ENCODE peak calls at places on chromosomes 16 and 17, in nine cellular contexts. One of them, this sample, is unnamed.

GRCh38 chr17:43912635-43913304 is 5.4 kb upstream of the MPP2 start:
- DNase-seq in anterior cingulate cortex: no peak
- DNase-seq in NT2/D1: no peak
- DNase-seq in HT1080: no peak
- DNase-seq in AG20443: no peak
- DNase-seq in NCI-H2081 treated with DMSO at 0.1 percent for 48 hours: no peak
- DNase-seq in left lung: no peak
- DNase-seq in esophagus squamous epithelium: no peak
- DNase-seq in fibroblast of the conjunctiva: no peak
- DNase-seq in this sample: no peak

GRCh38 chr17:19317359-19318095 is 45.0 kb downstream of the B9D1 start:
- DNase-seq in fibroblast of the conjunctiva: no peak
- DNase-seq in NCI-H2081 treated with DMSO at 0.1 percent for 48 hours: no peak
- DNase-seq in anterior cingulate cortex: peak
- DNase-seq in NT2/D1: peak
- DNase-seq in AG20443: peak
- DNase-seq in HT1080: no peak
- DNase-seq in esophagus squamous epithelium: no peak
- DNase-seq in left lung: no peak
- DNase-seq in this sample: no peak

GRCh38 chr17:11330871-11331270 is 89.9 kb downstream of the SHISA6 start:
- DNase-seq in esophagus squamous epithelium: no peak
- DNase-seq in NCI-H2081 treated with DMSO at 0.1 percent for 48 hours: no peak
- DNase-seq in left lung: no peak
- DNase-seq in anterior cingulate cortex: no peak
- DNase-seq in NT2/D1: peak
- DNase-seq in AG20443: no peak
- DNase-seq in fibroblast of the conjunctiva: peak
- DNase-seq in HT1080: peak
- DNase-seq in this sample: no peak

GRCh38 chr16:88856122-88856827 is 472 bp downstream of the GALNS start:
- DNase-seq in left lung: peak
- DNase-seq in HT1080: no peak
- DNase-seq in esophagus squamous epithelium: no peak
- DNase-seq in AG20443: no peak
- DNase-seq in fibroblast of the conjunctiva: no peak
- DNase-seq in NT2/D1: no peak
- DNase-seq in anterior cingulate cortex: peak
- DNase-seq in NCI-H2081 treated with DMSO at 0.1 percent for 48 hours: no peak
- DNase-seq in this sample: no peak

GRCh38 chr17:28334666-28335200 is 539 bp downstream of the IFT20 start:
- DNase-seq in anterior cingulate cortex: no peak
- DNase-seq in AG20443: no peak
- DNase-seq in fibroblast of the conjunctiva: peak
- DNase-seq in esophagus squamous epithelium: no peak
- DNase-seq in left lung: no peak
- DNase-seq in NCI-H2081 treated with DMSO at 0.1 percent for 48 hours: no peak
- DNase-seq in NT2/D1: no peak
- DNase-seq in HT1080: no peak
- DNase-seq in this sample: no peak

GRCh38 chr16:74035816-74036215 is 260.8 kb upstream of the PSMD7 start:
- DNase-seq in esophagus squamous epithelium: no peak
- DNase-seq in HT1080: no peak
- DNase-seq in AG20443: peak
- DNase-seq in NCI-H2081 treated with DMSO at 0.1 percent for 48 hours: no peak
- DNase-seq in anterior cingulate cortex: no peak
- DNase-seq in NT2/D1: no peak
- DNase-seq in left lung: no peak
- DNase-seq in fibroblast of the conjunctiva: no peak
- DNase-seq in this sample: no peak

GRCh38 chr16:84507011-84507982 is 2.8 kb upstream of the MEAK7 start:
- DNase-seq in NCI-H2081 treated with DMSO at 0.1 percent for 48 hours: no peak
- DNase-seq in NT2/D1: no peak
- DNase-seq in esophagus squamous epithelium: no peak
- DNase-seq in fibroblast of the conjunctiva: no peak
- DNase-seq in anterior cingulate cortex: no peak
- DNase-seq in HT1080: no peak
- DNase-seq in left lung: peak
- DNase-seq in AG20443: no peak
- DNase-seq in this sample: no peak

GRCh38 chr17:76427457-76428231 is 25.3 kb downstream of the UBE2O start:
- DNase-seq in NCI-H2081 treated with DMSO at 0.1 percent for 48 hours: no peak
- DNase-seq in AG20443: peak
- DNase-seq in fibroblast of the conjunctiva: peak
- DNase-seq in left lung: no peak
- DNase-seq in NT2/D1: no peak
- DNase-seq in anterior cingulate cortex: no peak
- DNase-seq in HT1080: no peak
- DNase-seq in esophagus squamous epithelium: no peak
- DNase-seq in this sample: no peak

GRCh38 chr17:56599566-56599965 is 6.1 kb downstream of the NOG start:
- DNase-seq in anterior cingulate cortex: no peak
- DNase-seq in NT2/D1: no peak
- DNase-seq in NCI-H2081 treated with DMSO at 0.1 percent for 48 hours: no peak
- DNase-seq in AG20443: no peak
- DNase-seq in HT1080: no peak
- DNase-seq in esophagus squamous epithelium: no peak
- DNase-seq in fibroblast of the conjunctiva: no peak
- DNase-seq in left lung: no peak
- DNase-seq in this sample: no peak

GRCh38 chr16:48503779-48504178 is 106.2 kb downstream of the N4BP1 start:
- DNase-seq in NT2/D1: no peak
- DNase-seq in esophagus squamous epithelium: no peak
- DNase-seq in AG20443: peak
- DNase-seq in HT1080: no peak
- DNase-seq in NCI-H2081 treated with DMSO at 0.1 percent for 48 hours: no peak
- DNase-seq in fibroblast of the conjunctiva: peak
- DNase-seq in anterior cingulate cortex: no peak
- DNase-seq in left lung: no peak
- DNase-seq in this sample: no peak

GRCh38 chr17:74457146-74457819 is 9.2 kb upstream of the CD300A start:
- DNase-seq in fibroblast of the conjunctiva: peak
- DNase-seq in esophagus squamous epithelium: no peak
- DNase-seq in NT2/D1: peak
- DNase-seq in HT1080: peak
- DNase-seq in AG20443: peak
- DNase-seq in left lung: peak
- DNase-seq in anterior cingulate cortex: peak
- DNase-seq in NCI-H2081 treated with DMSO at 0.1 percent for 48 hours: peak
- DNase-seq in this sample: no peak

GRCh38 chr16:49643429-49644142 is 212.3 kb downstream of the ZNF423 start:
- DNase-seq in AG20443: peak
- DNase-seq in HT1080: peak
- DNase-seq in NT2/D1: no peak
- DNase-seq in fibroblast of the conjunctiva: no peak
- DNase-seq in NCI-H2081 treated with DMSO at 0.1 percent for 48 hours: no peak
- DNase-seq in esophagus squamous epithelium: no peak
- DNase-seq in left lung: no peak
- DNase-seq in anterior cingulate cortex: no peak
- DNase-seq in this sample: no peak

GRCh38 chr17:80260791-80261158 is at the start of gene RNF213:
- DNase-seq in fibroblast of the conjunctiva: no peak
- DNase-seq in esophagus squamous epithelium: no peak
- DNase-seq in NT2/D1: no peak
- DNase-seq in AG20443: peak
- DNase-seq in HT1080: no peak
- DNase-seq in anterior cingulate cortex: no peak
- DNase-seq in NCI-H2081 treated with DMSO at 0.1 percent for 48 hours: no peak
- DNase-seq in left lung: peak
- DNase-seq in this sample: peak

GRCh38 chr16:28165549-28166046 is 46.2 kb downstream of the XPO6 start:
- DNase-seq in AG20443: no peak
- DNase-seq in HT1080: no peak
- DNase-seq in fibroblast of the conjunctiva: no peak
- DNase-seq in NCI-H2081 treated with DMSO at 0.1 percent for 48 hours: no peak
- DNase-seq in NT2/D1: no peak
- DNase-seq in anterior cingulate cortex: no peak
- DNase-seq in esophagus squamous epithelium: no peak
- DNase-seq in left lung: no peak
- DNase-seq in this sample: no peak

GRCh38 chr17:3802461-3803307 is 1.7 kb upstream of the ITGAE start:
- DNase-seq in left lung: no peak
- DNase-seq in AG20443: peak
- DNase-seq in anterior cingulate cortex: no peak
- DNase-seq in esophagus squamous epithelium: no peak
- DNase-seq in NCI-H2081 treated with DMSO at 0.1 percent for 48 hours: no peak
- DNase-seq in NT2/D1: no peak
- DNase-seq in HT1080: peak
- DNase-seq in fibroblast of the conjunctiva: peak
- DNase-seq in this sample: no peak

GRCh38 chr17:56699186-56699895 is 105.8 kb downstream of the NOG start:
- DNase-seq in esophagus squamous epithelium: no peak
- DNase-seq in NT2/D1: peak
- DNase-seq in AG20443: peak
- DNase-seq in anterior cingulate cortex: no peak
- DNase-seq in left lung: peak
- DNase-seq in NCI-H2081 treated with DMSO at 0.1 percent for 48 hours: no peak
- DNase-seq in fibroblast of the conjunctiva: peak
- DNase-seq in HT1080: peak
- DNase-seq in this sample: peak

GRCh38 chr17:52035336-52035915 is 123.1 kb downstream of the CA10 start:
- DNase-seq in esophagus squamous epithelium: no peak
- DNase-seq in NT2/D1: no peak
- DNase-seq in HT1080: no peak
- DNase-seq in fibroblast of the conjunctiva: no peak
- DNase-seq in left lung: no peak
- DNase-seq in NCI-H2081 treated with DMSO at 0.1 percent for 48 hours: no peak
- DNase-seq in AG20443: no peak
- DNase-seq in anterior cingulate cortex: peak
- DNase-seq in this sample: no peak

GRCh38 chr17:32518856-32519768 is 32.3 kb downstream of the CDK5R1 start:
- DNase-seq in esophagus squamous epithelium: no peak
- DNase-seq in AG20443: peak
- DNase-seq in left lung: no peak
- DNase-seq in NT2/D1: peak
- DNase-seq in HT1080: peak
- DNase-seq in NCI-H2081 treated with DMSO at 0.1 percent for 48 hours: no peak
- DNase-seq in anterior cingulate cortex: peak
- DNase-seq in fibroblast of the conjunctiva: no peak
- DNase-seq in this sample: peak

GRCh38 chr16:75116081-75116910 is at the start of gene LDHD:
- DNase-seq in HT1080: no peak
- DNase-seq in fibroblast of the conjunctiva: peak
- DNase-seq in NT2/D1: no peak
- DNase-seq in anterior cingulate cortex: peak
- DNase-seq in esophagus squamous epithelium: no peak
- DNase-seq in NCI-H2081 treated with DMSO at 0.1 percent for 48 hours: no peak
- DNase-seq in AG20443: peak
- DNase-seq in left lung: peak
- DNase-seq in this sample: no peak

GRCh38 chr16:17295948-17296347 is 174.8 kb downstream of the XYLT1 start:
- DNase-seq in HT1080: no peak
- DNase-seq in left lung: no peak
- DNase-seq in fibroblast of the conjunctiva: no peak
- DNase-seq in AG20443: no peak
- DNase-seq in NT2/D1: no peak
- DNase-seq in anterior cingulate cortex: no peak
- DNase-seq in esophagus squamous epithelium: no peak
- DNase-seq in NCI-H2081 treated with DMSO at 0.1 percent for 48 hours: no peak
- DNase-seq in this sample: no peak

GRCh38 chr17:45143101-45143670 is 5.1 kb upstream of the HEXIM1 start:
- DNase-seq in esophagus squamous epithelium: no peak
- DNase-seq in HT1080: no peak
- DNase-seq in left lung: no peak
- DNase-seq in AG20443: no peak
- DNase-seq in NT2/D1: no peak
- DNase-seq in NCI-H2081 treated with DMSO at 0.1 percent for 48 hours: no peak
- DNase-seq in fibroblast of the conjunctiva: no peak
- DNase-seq in anterior cingulate cortex: no peak
- DNase-seq in this sample: no peak

GRCh38 chr17:30790279-30790678 is 34.2 kb downstream of the CRLF3 start:
- DNase-seq in esophagus squamous epithelium: no peak
- DNase-seq in HT1080: no peak
- DNase-seq in fibroblast of the conjunctiva: no peak
- DNase-seq in AG20443: no peak
- DNase-seq in NT2/D1: no peak
- DNase-seq in NCI-H2081 treated with DMSO at 0.1 percent for 48 hours: no peak
- DNase-seq in left lung: no peak
- DNase-seq in anterior cingulate cortex: no peak
- DNase-seq in this sample: no peak

GRCh38 chr16:48536600-48537200 is 73.3 kb downstream of the N4BP1 start:
- DNase-seq in anterior cingulate cortex: no peak
- DNase-seq in HT1080: no peak
- DNase-seq in AG20443: peak
- DNase-seq in esophagus squamous epithelium: no peak
- DNase-seq in NCI-H2081 treated with DMSO at 0.1 percent for 48 hours: no peak
- DNase-seq in left lung: peak
- DNase-seq in fibroblast of the conjunctiva: no peak
- DNase-seq in NT2/D1: no peak
- DNase-seq in this sample: no peak

GRCh38 chr16:54031107-54031760 is 255.4 kb downstream of the IRX3 start:
- DNase-seq in fibroblast of the conjunctiva: no peak
- DNase-seq in anterior cingulate cortex: no peak
- DNase-seq in left lung: no peak
- DNase-seq in HT1080: peak
- DNase-seq in NCI-H2081 treated with DMSO at 0.1 percent for 48 hours: no peak
- DNase-seq in AG20443: no peak
- DNase-seq in NT2/D1: no peak
- DNase-seq in esophagus squamous epithelium: no peak
- DNase-seq in this sample: peak

GRCh38 chr17:3472137-3472536 is 518 bp upstream of the SPATA22 start:
- DNase-seq in AG20443: no peak
- DNase-seq in NT2/D1: no peak
- DNase-seq in NCI-H2081 treated with DMSO at 0.1 percent for 48 hours: no peak
- DNase-seq in esophagus squamous epithelium: no peak
- DNase-seq in anterior cingulate cortex: no peak
- DNase-seq in HT1080: no peak
- DNase-seq in fibroblast of the conjunctiva: no peak
- DNase-seq in left lung: no peak
- DNase-seq in this sample: no peak

GRCh38 chr16:79167893-79168292 is 432.6 kb downstream of the MAF start:
- DNase-seq in HT1080: no peak
- DNase-seq in anterior cingulate cortex: no peak
- DNase-seq in AG20443: no peak
- DNase-seq in esophagus squamous epithelium: no peak
- DNase-seq in NT2/D1: no peak
- DNase-seq in fibroblast of the conjunctiva: no peak
- DNase-seq in left lung: no peak
- DNase-seq in NCI-H2081 treated with DMSO at 0.1 percent for 48 hours: no peak
- DNase-seq in this sample: no peak

GRCh38 chr17:10200016-10200415 is 1.6 kb upstream of the GAS7 start:
- DNase-seq in left lung: no peak
- DNase-seq in HT1080: no peak
- DNase-seq in fibroblast of the conjunctiva: no peak
- DNase-seq in AG20443: no peak
- DNase-seq in NT2/D1: no peak
- DNase-seq in esophagus squamous epithelium: no peak
- DNase-seq in anterior cingulate cortex: no peak
- DNase-seq in NCI-H2081 treated with DMSO at 0.1 percent for 48 hours: no peak
- DNase-seq in this sample: no peak